ENCODE peak calls at places on chromosomes 5 and 9, in five cellular contexts. H is K562, G is HepG2, B is GM12878, W is H1. P is an unnamed sample.

GRCh38 chr5:87127426-87127825 is 140.3 kb upstream of the RASA1 start:
- DNase-seq in H (no peak), B (no peak), W (no peak), G (no peak), P (no peak)

GRCh38 chr9:136019041-136019680 is 58.0 kb upstream of the UBAC1 start:
- DNase-seq in B (no peak), H (no peak), W (no peak), G (no peak), P (no peak)

GRCh38 chr9:81851340-81851739 is 76.9 kb upstream of the SPATA31D4 start:
- DNase-seq in B (no peak), G (no peak), H (no peak), W (no peak), P (no peak)

GRCh38 chr9:78866228-78867132 is 569.6 kb downstream of the PSAT1 start:
- DNase-seq in W (no peak), G (peak), B (no peak), H (no peak), P (no peak)

GRCh38 chr9:14911046-14911445 is 818 bp upstream of the FREM1 start:
- DNase-seq in H (no peak), W (no peak), B (no peak), G (no peak), P (no peak)

GRCh38 chr5:53323943-53324642 is 156.3 kb upstream of the FST start:
- DNase-seq in G (peak), W (no peak), H (no peak), B (peak), P (no peak)

GRCh38 chr5:76489877-76490688 is 87.0 kb downstream of the IQGAP2 start:
- DNase-seq in B (no peak), H (no peak), W (no peak), G (no peak), P (peak)

GRCh38 chr9:104633976-104634520 is 16.0 kb upstream of the OR13C9 start:
- DNase-seq in G (no peak), B (no peak), H (no peak), W (no peak), P (peak)

GRCh38 chr5:128905225-128906110 is 59.8 kb upstream of the SLC27A6 start:
- DNase-seq in G (peak), W (no peak), H (peak), B (no peak), P (peak)

GRCh38 chr9:81646337-81646736 is 43.0 kb downstream of the TLE1 start:
- DNase-seq in W (no peak), H (no peak), G (no peak), B (no peak), P (peak)

GRCh38 chr9:32419921-32420320 is 35.5 kb downstream of the ACO1 start:
- DNase-seq in H (no peak), B (no peak), W (no peak), G (no peak), P (no peak)

GRCh38 chr5:132498152-132498551 is 7.6 kb upstream of the IRF1 start:
- DNase-seq in G (no peak), B (no peak), H (no peak), W (peak), P (no peak)

GRCh38 chr5:65721050-65721774 is 697 bp downstream of the SGTB start:
- DNase-seq in G (peak), B (no peak), W (no peak), H (peak), P (peak)

GRCh38 chr5:157050050-157050449 is 8.9 kb downstream of the HAVCR1 start:
- DNase-seq in G (no peak), H (no peak), B (no peak), W (no peak), P (no peak)

GRCh38 chr5:15835514-15835913 is 335.5 kb downstream of the FBXL7 start:
- DNase-seq in G (no peak), H (no peak), W (no peak), B (no peak), P (no peak)

GRCh38 chr9:134360897-134361296 is 34.6 kb downstream of the RXRA start:
- DNase-seq in B (no peak), W (no peak), H (no peak), G (no peak), P (no peak)

GRCh38 chr5:150780180-150780692 is 1.7 kb downstream of the SMIM3 start:
- DNase-seq in H (no peak), W (no peak), B (peak), G (no peak), P (no peak)

GRCh38 chr5:78522476-78523105 is 126.0 kb downstream of the LHFPL2 start:
- DNase-seq in B (no peak), G (no peak), H (no peak), W (no peak), P (no peak)

GRCh38 chr9:38126730-38127129 is 57.7 kb upstream of the SHB start:
- DNase-seq in B (no peak), G (no peak), H (no peak), W (no peak), P (no peak)

GRCh38 chr9:127417130-127418036 is 6.8 kb upstream of the ZNF79 start:
- DNase-seq in G (no peak), W (no peak), B (no peak), H (no peak), P (no peak)

GRCh38 chr5:1093361-1093760 is 18.5 kb downstream of the SLC12A7 start:
- DNase-seq in H (no peak), W (no peak), B (no peak), G (no peak), P (no peak)

GRCh38 chr9:120659617-120660169 is 54.6 kb downstream of the MEGF9 start:
- DNase-seq in B (no peak), H (no peak), G (no peak), W (no peak), P (no peak)

GRCh38 chr9:123614503-123615258 is 258.7 kb downstream of the CRB2 start:
- DNase-seq in W (peak), G (no peak), H (no peak), B (no peak), P (no peak)

GRCh38 chr9:37370968-37371563 is 51.4 kb upstream of the GRHPR start:
- DNase-seq in B (peak), W (no peak), H (no peak), G (no peak), P (no peak)

GRCh38 chr5:140468188-140468587 is 66.6 kb downstream of the ANKHD1 start:
- DNase-seq in G (no peak), W (no peak), B (no peak), H (no peak), P (no peak)

GRCh38 chr5:147504001-147504400 is 5.9 kb downstream of the DPYSL3 start:
- DNase-seq in H (no peak), G (no peak), W (no peak), B (no peak), P (no peak)

GRCh38 chr9:86434039-86434726 is 80.0 kb upstream of the TUT7 start:
- DNase-seq in W (no peak), B (no peak), G (peak), H (peak), P (peak)

GRCh38 chr5:74241751-74242140 is 398.8 kb downstream of the ENC1 start:
- DNase-seq in B (no peak), H (no peak), W (no peak), G (no peak), P (peak)

GRCh38 chr5:52392321-52392720 is 395.4 kb upstream of the ITGA1 start:
- DNase-seq in W (no peak), H (no peak), G (no peak), B (no peak), P (no peak)

GRCh38 chr9:127537792-127538191 is 74.3 kb upstream of the STXBP1 start:
- DNase-seq in G (no peak), H (peak), W (no peak), B (no peak), P (peak)

GRCh38 chr5:67178085-67178484 is 18.5 kb downstream of the CD180 start:
- DNase-seq in H (no peak), W (no peak), B (no peak), G (no peak), P (no peak)

GRCh38 chr9:76297721-76298239 is 96.4 kb downstream of the RFK start:
- DNase-seq in W (no peak), B (no peak), H (no peak), G (no peak), P (no peak)

GRCh38 chr5:153749941-153750340 is 259.5 kb downstream of the GRIA1 start:
- DNase-seq in W (no peak), H (no peak), B (no peak), G (no peak), P (no peak)

GRCh38 chr5:17216974-17217325 is 481 bp upstream of the BASP1 start:
- DNase-seq in B (no peak), H (no peak), G (no peak), W (no peak), P (peak)

GRCh38 chr5:96243203-96243602 is 189.8 kb downstream of the PCSK1 start:
- DNase-seq in G (no peak), B (no peak), H (no peak), W (no peak), P (no peak)

GRCh38 chr9:89477395-89477794 is 20.5 kb downstream of the SEMA4D start:
- DNase-seq in W (no peak), B (no peak), H (no peak), G (no peak), P (no peak)

GRCh38 chr9:124345751-124346281 is 69.4 kb downstream of the PSMB7 start:
- DNase-seq in W (no peak), G (no peak), H (no peak), B (no peak), P (no peak)

GRCh38 chr9:99000480-99001395 is 57.0 kb downstream of the COL15A1 start:
- DNase-seq in H (peak), B (peak), W (no peak), G (peak), P (peak)

GRCh38 chr5:102795546-102795945 is 40.4 kb downstream of the PAM start:
- DNase-seq in B (no peak), H (no peak), W (no peak), G (no peak), P (no peak)

GRCh38 chr5:102794677-102795331 is 39.7 kb downstream of the PAM start:
- DNase-seq in W (no peak), G (no peak), H (no peak), B (no peak), P (peak)

GRCh38 chr5:102796481-102796880 is 41.4 kb downstream of the PAM start:
- DNase-seq in W (no peak), G (peak), H (no peak), B (no peak), P (no peak)

GRCh38 chr5:102797485-102797884 is 42.4 kb downstream of the PAM start:
- DNase-seq in W (no peak), G (no peak), H (no peak), B (no peak), P (no peak)

GRCh38 chr5:102796014-102796413 is 40.9 kb downstream of the PAM start:
- DNase-seq in B (no peak), G (peak), H (no peak), W (no peak), P (no peak)
- TF ChIP-seq CREB1 in B (no peak), G (no peak), H (no peak), W (no peak), P (no peak)

DNA sequence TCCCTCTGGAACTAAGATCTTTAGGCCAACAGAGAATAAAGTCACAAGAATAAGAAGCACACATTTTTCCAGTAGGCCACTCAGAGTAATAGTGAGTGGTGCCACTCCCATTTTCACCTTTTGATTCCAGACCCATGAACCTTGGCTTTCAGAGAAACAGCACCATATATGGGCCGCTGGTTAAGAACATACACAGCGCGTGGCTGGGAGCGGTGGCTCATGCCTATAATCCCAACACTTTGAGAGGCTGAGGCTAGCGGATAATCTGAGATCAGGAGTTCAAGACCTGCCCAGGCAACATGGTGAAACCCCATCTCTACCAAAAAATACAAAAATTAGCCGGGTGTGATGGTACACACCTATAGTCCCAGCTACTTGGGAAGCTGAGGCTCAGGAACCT is 15.6 kb upstream of the PTGES start:
- DNase-seq in B (no peak), H (no peak), W (no peak), G (no peak), P (no peak)
- TF ChIP-seq CTCF in B (no peak), H (no peak), W (no peak), G (no peak), P (no peak)

GRCh38 chr9:30713279-30713678 is 1671.2 kb upstream of the ACO1 start:
- DNase-seq in B (no peak), W (no peak), G (peak), H (no peak), P (no peak)
- H3K27ac ChIP-seq in B (no peak), W (no peak), G (no peak), H (no peak), P (no peak)

GRCh38 chr5:88836195-88836838 is 46.7 kb downstream of the MEF2C start:
- DNase-seq in B (no peak), W (no peak), G (no peak), H (peak), P (no peak)
- TF ChIP-seq CREB1 in B (no peak), W (no peak), G (no peak), H (peak), P (no peak)

GRCh38 chr9:129885018-129885669 is 49.9 kb downstream of the USP20 start:
- DNase-seq in W (peak), B (peak), G (peak), H (peak), P (peak)
- TF ChIP-seq CTCF in W (no peak), B (peak), G (peak), H (peak), P (peak)

GRCh38 chr5:144195443-144195842 is 24.8 kb downstream of the KCTD16 start:
- DNase-seq in B (no peak), G (no peak), H (no peak), W (no peak), P (no peak)
- H3K27ac ChIP-seq in B (no peak), G (no peak), H (no peak), W (no peak), P (no peak)